ENCODE peak calls at places on chromosomes 12 and 14, in five cellular contexts. A is CD8-positive, alpha-beta T cell; V is heart right ventricle; K is uterus; P is kidney epithelial cell. L is an unnamed sample.
A peak's percentile ranks its signal among the peaks of the same experiment; 100 is the strongest.

GRCh38 chr14:32985881-32986280 is 47.2 kb downstream of the NPAS3 start:
- DNase-seq in P (no peak), K (no peak), V (no peak), A (no peak), L (no peak)

GRCh38 chr14:72708708-72709475 is 185.0 kb downstream of the DPF3 start:
- DNase-seq in K (no peak), P (no peak), V (no peak), A (no peak), L (no peak)

GRCh38 chr12:131353376-131353775 is 357.5 kb upstream of the SFSWAP start:
- DNase-seq in V (no peak), P (no peak), A (no peak), K (no peak), L (no peak)

GRCh38 chr12:52821826-52822660 is 8.1 kb upstream of the KRT4 start:
- DNase-seq in V (no peak), A (no peak), P (no peak), K (no peak), L (no peak)

GRCh38 chr12:46459881-46460545 is 87.4 kb upstream of the SLC38A2 start:
- DNase-seq in A (no peak), V (no peak), P (no peak), K (no peak), L (no peak)

GRCh38 chr14:99003646-99004045 is 268.4 kb downstream of the BCL11B start:
- DNase-seq in A (no peak), V (no peak), K (no peak), P (no peak), L (no peak)

GRCh38 chr12:127125607-127126259 is 1141.2 kb upstream of the TMEM132C start:
- DNase-seq in A (no peak), V (no peak), K (no peak), P (peak; percentile 97), L (peak; percentile 75)

GRCh38 chr14:65415613-65416012 is 3.1 kb downstream of the FUT8 start:
- DNase-seq in V (no peak), A (no peak), P (no peak), K (no peak), L (no peak)

GRCh38 chr12:78060186-78060585 is 229.5 kb downstream of the NAV3 start:
- DNase-seq in A (no peak), K (no peak), V (no peak), P (peak; percentile 12), L (peak; percentile 55)

GRCh38 chr12:62934799-62935674 is at the start of gene PPM1H:
- DNase-seq in A (no peak), K (peak; percentile 29), P (no peak), V (peak; percentile 73), L (peak; percentile 15)

GRCh38 chr12:33531261-33531660 is 91.6 kb upstream of the SYT10 start:
- DNase-seq in K (no peak), P (no peak), A (no peak), V (no peak), L (no peak)

GRCh38 chr14:103199141-103199540 is 75.9 kb downstream of the TNFAIP2 start:
- DNase-seq in K (peak; percentile 64), V (no peak), P (no peak), A (no peak), L (peak; percentile 62)

GRCh38 chr12:95336387-95337067 is 118.9 kb downstream of the VEZT start:
- DNase-seq in P (no peak), K (peak; percentile 70), V (peak; percentile 76), A (no peak), L (peak; percentile 91)
- TF ChIP-seq CTCF in P (peak; percentile 94), K (peak; percentile 93), V (peak; percentile 92), A (no peak), L (peak; percentile 99)

GRCh38 chr12:79690606-79691298 is at the start of gene PAWR:
- DNase-seq in V (peak; percentile 48), K (peak; percentile 74), P (no peak), A (no peak), L (peak; percentile 69)
- TF ChIP-seq CTCF in V (peak; percentile 12), K (peak; percentile 26), P (peak; percentile 20), A (no peak), L (no peak)

GRCh38 chr12:121186826-121187225 is 23.1 kb upstream of the P2RX4 start:
- DNase-seq in P (no peak), V (no peak), K (no peak), A (no peak), L (no peak)

GRCh38 chr12:121189061-121189886 is 20.7 kb upstream of the P2RX4 start:
- DNase-seq in V (no peak), P (no peak), K (no peak), A (no peak), L (no peak)

GRCh38 chr12:121188227-121188626 is 21.7 kb upstream of the P2RX4 start:
- DNase-seq in A (no peak), V (no peak), P (no peak), K (no peak), L (no peak)

GRCh38 chr12:121184984-121185894 is 24.7 kb upstream of the P2RX4 start:
- DNase-seq in P (no peak), K (no peak), V (no peak), A (no peak), L (no peak)

DNA sequence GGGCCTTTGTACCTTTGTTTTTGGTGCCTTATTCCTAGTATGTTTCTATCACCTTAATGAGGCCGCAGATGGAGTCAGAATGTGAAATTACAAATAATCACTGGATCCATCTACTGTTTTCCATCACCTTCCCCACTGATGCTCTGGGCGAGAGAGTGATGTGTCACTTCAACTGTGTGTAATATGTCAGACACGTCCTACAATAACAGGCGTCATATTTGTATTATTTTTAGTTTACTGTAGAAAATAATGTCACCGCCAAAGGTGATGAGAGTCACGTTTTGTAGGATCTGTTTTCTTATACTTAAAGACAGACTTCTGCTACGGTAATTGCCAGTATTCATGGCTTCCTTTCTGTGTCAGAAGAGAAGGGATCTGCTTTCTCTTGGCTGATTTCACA is 22.4 kb upstream of the P2RX4 start:
- DNase-seq in P (no peak), K (no peak), V (no peak), A (no peak), L (no peak)
- TF ChIP-seq CTCF in P (no peak), K (no peak), V (no peak), A (no peak), L (no peak)

GRCh38 chr12:124567035-124567672 is at the start of gene NCOR2:
- DNase-seq in A (peak; percentile 15), P (no peak), K (peak; percentile 58), V (no peak), L (no peak)
- TF ChIP-seq CTCF in A (no peak), P (no peak), K (no peak), V (no peak), L (no peak)

GRCh38 chr12:71551529-71551928 is 111.9 kb downstream of the LGR5 start:
- DNase-seq in K (no peak), V (no peak), A (no peak), P (peak; percentile 10), L (peak; percentile 43)
- TF ChIP-seq CTCF in K (no peak), V (no peak), A (no peak), P (peak; percentile 50), L (peak; percentile 44)

GRCh38 chr12:55132816-55133215 is 6.6 kb downstream of the OR9K2 start:
- DNase-seq in P (no peak), K (no peak), V (no peak), A (no peak), L (no peak)
- TF ChIP-seq CTCF in P (no peak), K (no peak), V (no peak), A (no peak), L (no peak)